ENCODE peak calls at places on chromosome 16, in four cellular contexts. V, F, Z and W are unnamed samples.
A peak's percentile ranks its signal among the peaks of the same experiment; 100 is the strongest.

GRCh38 chr16:55439101-55439690 is 39.8 kb upstream of the MMP2 start:
- DNase-seq in V (no peak), F (no peak), Z (no peak), W (no peak)

GRCh38 chr16:23081675-23082119 is 67.6 kb downstream of the USP31 start:
- DNase-seq in V (no peak), F (no peak), Z (peak; percentile 66), W (no peak)

GRCh38 chr16:89547860-89548259 is 12.6 kb upstream of the RPL13 start:
- DNase-seq in V (no peak), F (no peak), Z (no peak), W (no peak)

GRCh38 chr16:73797115-73797514 is 499.5 kb upstream of the PSMD7 start:
- DNase-seq in V (no peak), F (no peak), Z (no peak), W (no peak)

GRCh38 chr16:48014349-48015135 is 141.3 kb downstream of the ABCC12 start:
- DNase-seq in V (no peak), F (no peak), Z (peak; percentile 58), W (no peak)

GRCh38 chr16:47887496-47887895 is 268.3 kb downstream of the ABCC12 start:
- DNase-seq in V (no peak), F (no peak), Z (peak; percentile 28), W (peak; percentile 10)

GRCh38 chr16:27398894-27399853 is 2.8 kb upstream of the IL21R start:
- DNase-seq in V (peak; percentile 49), F (peak; percentile 89), Z (no peak), W (no peak)

GRCh38 chr16:17177242-17177967 is 293.4 kb downstream of the XYLT1 start:
- DNase-seq in V (no peak), F (no peak), Z (no peak), W (peak; percentile 23)

GRCh38 chr16:12403746-12404658 is 399.7 kb downstream of the CPPED1 start:
- DNase-seq in V (no peak), F (no peak), Z (no peak), W (no peak)